ENCODE peak calls at places on chromosomes 4 and X, in eight cellular contexts. A, B, M, G, R, X, L and H are unnamed samples.

GRCh38 chr4:154497901-154498300 is 6.3 kb upstream of the DCHS2 start:
- DNase-seq in X (no peak), R (no peak), G (no peak), B (no peak), A (no peak), M (no peak), L (no peak), H (no peak)

GRCh38 chr4:1502501-1502886 is 96.3 kb upstream of the NKX1-1 start:
- DNase-seq in L (no peak), R (no peak), B (no peak), M (no peak), A (no peak), X (peak; percentile 53), G (no peak), H (no peak)

GRCh38 chrX:106894392-106894909 is 8.7 kb downstream of the RIPPLY1 start:
- DNase-seq in B (peak; percentile 73), M (peak; percentile 43), A (peak; percentile 57), R (peak; percentile 79), X (no peak), L (peak; percentile 50), G (peak; percentile 84), H (peak; percentile 56)

GRCh38 chrX:10173331-10173900 is 16.6 kb downstream of the CLCN4 start:
- DNase-seq in R (peak; percentile 89), G (peak; percentile 18), L (no peak), X (no peak), A (peak; percentile 39), M (no peak), B (peak; percentile 89), H (peak; percentile 35)

GRCh38 chr4:31408136-31408535 is 688.0 kb downstream of the PCDH7 start:
- DNase-seq in G (no peak), B (no peak), R (no peak), L (no peak), M (no peak), A (no peak), X (no peak), H (no peak)

GRCh38 chrX:130097507-130098201 is 12.6 kb downstream of the ELF4 start:
- DNase-seq in M (no peak), X (peak; percentile 77), A (peak; percentile 76), G (no peak), R (no peak), B (no peak), L (no peak), H (peak; percentile 53)

GRCh38 chrX:16897445-16897844 is 27.3 kb upstream of the RBBP7 start:
- DNase-seq in A (no peak), L (no peak), G (no peak), X (no peak), M (no peak), R (no peak), B (no peak), H (no peak)

GRCh38 chr4:52545099-52546069 is 113.7 kb downstream of the USP46 start:
- DNase-seq in A (peak; percentile 75), X (peak; percentile 75), M (peak; percentile 41), B (peak; percentile 65), R (peak; percentile 84), G (peak; percentile 85), L (peak; percentile 38), H (peak; percentile 85)

GRCh38 chr4:26081795-26082498 is 167.9 kb downstream of the SMIM20 start:
- DNase-seq in L (peak; percentile 15), R (peak; percentile 48), X (no peak), B (peak; percentile 52), M (peak; percentile 68), A (no peak), G (peak; percentile 79), H (no peak)

GRCh38 chr4:72791054-72791453 is 222.0 kb upstream of the ADAMTS3 start:
- DNase-seq in M (no peak), B (no peak), X (no peak), R (no peak), L (no peak), A (no peak), G (no peak), H (no peak)

GRCh38 chrX:5708209-5708608 is 520.5 kb downstream of the NLGN4X start:
- DNase-seq in L (no peak), R (no peak), M (no peak), B (no peak), G (no peak), X (no peak), A (no peak), H (no peak)

GRCh38 chr4:188414441-188414840 is 275.2 kb downstream of the TRIML1 start:
- DNase-seq in M (no peak), X (no peak), G (no peak), A (no peak), L (no peak), B (peak; percentile 34), R (no peak), H (no peak)

GRCh38 chrX:100636321-100636991 is at the start of gene TSPAN6:
- DNase-seq in R (peak; percentile 87), L (peak; percentile 87), M (no peak), B (peak; percentile 84), X (peak; percentile 77), A (peak; percentile 89), G (peak; percentile 93), H (peak; percentile 77)

GRCh38 chrX:131802836-131803626 is 220.1 kb upstream of the STK26 start:
- DNase-seq in B (peak; percentile 52), L (peak; percentile 49), G (peak; percentile 45), X (no peak), R (no peak), M (peak; percentile 23), A (peak; percentile 73), H (peak; percentile 78)

GRCh38 chr4:6718932-6719610 is 3.1 kb downstream of the BLOC1S4 start:
- DNase-seq in A (no peak), M (no peak), L (no peak), R (no peak), X (no peak), B (no peak), G (no peak), H (no peak)

GRCh38 chr4:16750882-16751642 is 147.4 kb downstream of the LDB2 start:
- DNase-seq in R (no peak), M (no peak), G (no peak), A (no peak), L (no peak), B (no peak), X (no peak), H (no peak)

GRCh38 chrX:1453390-1453783 is 678 bp upstream of the ASMTL start:
- DNase-seq in M (no peak), G (no peak), R (no peak), A (no peak), X (peak; percentile 94), B (no peak), L (peak; percentile 60), H (no peak)

GRCh38 chr4:42142586-42142985 is 9.9 kb downstream of the BEND4 start:
- DNase-seq in G (no peak), X (no peak), A (no peak), L (no peak), B (peak; percentile 11), R (peak; percentile 40), M (no peak), H (no peak)

GRCh38 chr4:71231073-71231752 is 107.6 kb upstream of the SLC4A4 start:
- DNase-seq in X (peak; percentile 78), A (peak; percentile 90), L (no peak), R (peak; percentile 67), B (peak; percentile 59), M (no peak), G (peak; percentile 73), H (peak; percentile 92)

GRCh38 chr4:184282251-184282713 is 64.6 kb upstream of the ENPP6 start:
- DNase-seq in L (no peak), R (peak; percentile 33), X (no peak), M (peak; percentile 87), G (no peak), B (no peak), A (peak; percentile 75), H (peak; percentile 63)

DNA sequence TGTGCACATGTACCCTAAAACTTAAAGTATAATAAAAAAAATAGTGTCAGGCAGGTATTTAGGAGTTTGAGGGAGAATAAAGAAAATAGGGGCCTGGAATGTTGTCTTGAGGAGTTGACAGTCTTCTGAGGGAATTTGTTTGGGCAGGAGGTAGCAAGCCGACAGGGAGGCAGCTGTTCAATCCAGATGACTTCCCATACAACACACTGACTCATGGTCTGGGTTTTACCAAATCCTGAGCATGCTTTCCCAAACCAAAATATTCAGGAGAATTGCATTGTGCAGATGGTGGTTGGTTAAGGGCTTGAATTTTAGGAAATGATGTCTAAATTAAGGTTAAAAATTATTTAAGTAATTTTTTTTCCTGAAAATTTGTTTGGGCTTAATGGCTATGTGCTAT is 430.0 kb downstream of the INPP4B start:
- DNase-seq in B (peak; percentile 72), L (no peak), A (no peak), R (peak; percentile 55), M (no peak), X (no peak), G (no peak), H (no peak)
- H3K4me1 ChIP-seq in B (peaks cover 4% of the 10 kb centered on the region), L (peaks cover 7% of the 10 kb centered on the region), A (no peaks in the 10 kb centered on the region), R (peaks cover 16% of the 10 kb centered on the region), M (no peaks in the 10 kb centered on the region), X (no peaks in the 10 kb centered on the region), G (no peaks in the 10 kb centered on the region), H (no peaks in the 10 kb centered on the region)

GRCh38 chr4:159188646-159189045 is 85.8 kb downstream of the RAPGEF2 start:
- DNase-seq in R (no peak), M (peak; percentile 26), X (no peak), B (no peak), A (no peak), L (no peak), G (no peak), H (no peak)
- H3K4me1 ChIP-seq in R (peaks cover 24% of the 10 kb centered on the region), M (no peaks in the 10 kb centered on the region), X (no peaks in the 10 kb centered on the region), B (peaks cover 6% of the 10 kb centered on the region), A (no peaks in the 10 kb centered on the region), L (peaks cover 18% of the 10 kb centered on the region), G (peaks cover 21% of the 10 kb centered on the region), H (peaks cover 26% of the 10 kb centered on the region)

DNA sequence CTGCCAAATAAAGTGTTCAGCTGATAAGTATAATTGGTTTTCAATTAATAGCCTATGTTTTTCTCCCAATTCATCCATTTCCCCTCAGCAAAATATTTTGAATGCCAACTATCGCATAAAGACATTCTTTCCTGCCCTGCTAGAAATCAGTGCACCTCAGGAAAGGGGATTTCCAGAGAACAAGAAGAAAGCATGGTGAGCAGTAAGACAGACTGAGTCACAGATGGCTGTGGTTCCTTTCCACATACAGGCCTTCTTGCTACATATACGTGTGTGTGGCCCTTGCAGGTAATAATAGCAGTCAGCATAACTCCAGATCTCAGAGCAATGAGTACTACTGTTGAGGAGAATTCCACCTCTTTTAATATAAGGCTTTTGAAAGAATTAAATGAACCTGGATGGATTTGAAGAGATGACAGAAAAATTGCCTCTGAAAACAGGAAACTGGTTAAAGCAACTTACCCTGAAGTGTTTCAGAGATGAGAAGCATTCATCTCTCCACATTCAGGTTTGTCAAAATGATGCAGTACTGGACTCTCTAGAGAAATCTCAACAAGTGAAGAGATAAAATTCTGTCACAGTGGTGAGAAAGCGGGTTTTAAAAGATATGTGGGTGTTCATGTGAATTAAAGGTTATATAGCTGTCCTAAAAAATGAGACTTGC is 13.6 kb downstream of the GASK1B start:
- DNase-seq in R (peak; percentile 77), M (no peak), L (no peak), A (no peak), X (no peak), B (peak; percentile 87), G (peak; percentile 57), H (no peak)
- H3K4me1 ChIP-seq in R (peaks cover 28% of the 10 kb centered on the region), M (no peaks in the 10 kb centered on the region), L (peaks cover 28% of the 10 kb centered on the region), A (no peaks in the 10 kb centered on the region), X (peaks cover 36% of the 10 kb centered on the region), B (peaks cover 4% of the 10 kb centered on the region), G (peaks cover 40% of the 10 kb centered on the region), H (no peaks in the 10 kb centered on the region)

DNA sequence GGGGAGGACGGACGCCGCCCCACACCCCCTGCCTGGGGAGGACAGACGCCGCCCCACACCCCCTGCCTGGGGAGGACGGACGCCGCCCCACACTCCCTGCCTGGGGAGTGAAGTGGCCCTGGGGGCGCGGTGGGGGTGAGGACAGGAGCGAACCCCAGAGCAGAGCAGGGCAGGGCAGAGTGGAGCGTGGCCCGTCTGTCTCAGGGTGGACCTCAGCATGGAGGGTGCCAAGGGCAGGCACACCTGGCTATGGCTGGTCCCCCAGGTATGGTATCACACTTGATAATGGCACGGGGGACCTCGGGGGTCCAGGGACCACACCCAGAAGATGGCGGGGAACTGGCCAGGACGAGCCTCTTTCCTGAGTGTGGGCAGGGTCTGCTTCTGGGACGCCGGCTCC is 9.6 kb downstream of the LRPAP1 start:
- DNase-seq in R (no peak), M (no peak), L (no peak), B (no peak), G (no peak), X (no peak), A (no peak), H (no peak)
- H3K4me1 ChIP-seq in R (no peaks in the 10 kb centered on the region), M (peaks cover 3% of the 10 kb centered on the region), L (no peaks in the 10 kb centered on the region), B (no peaks in the 10 kb centered on the region), G (no peaks in the 10 kb centered on the region), X (no peaks in the 10 kb centered on the region), A (no peaks in the 10 kb centered on the region), H (peaks cover 8% of the 10 kb centered on the region)